ENCODE peak calls at places on chromosomes 1 and 21, in six cellular contexts. Q is substantia nigra; R is stimulated activated effector memory CD8-positive, alpha-beta T cell treated with anti-CD3 and anti-CD28 coated beads, Interleukin-12 subunit alpha, Interleukin-12 subunit beta, amount 100 ng/mL, for 72 hours; X is psoas muscle; Y is left kidney; C is HFFc6. A is an unnamed sample.

GRCh38 chr1:15902882-15903281 is 55.4 kb downstream of the SPEN start:
- DNase-seq in Q (no peak), R (no peak), X (no peak), Y (no peak), C (peak), A (no peak)

GRCh38 chr1:79517425-79518219 is 511.1 kb upstream of the ADGRL4 start:
- DNase-seq in Q (no peak), R (no peak), X (no peak), Y (no peak), C (no peak), A (no peak)

GRCh38 chr1:11943619-11944018 is 9.1 kb downstream of the PLOD1 start:
- DNase-seq in Q (no peak), R (no peak), X (no peak), Y (no peak), C (no peak), A (no peak)

GRCh38 chr1:205998457-205999241 is 4.5 kb downstream of the RAB7B start:
- DNase-seq in Q (peak), R (no peak), X (no peak), Y (peak), C (no peak), A (no peak)

GRCh38 chr21:42319851-42320602 is 4.8 kb upstream of the TFF3 start:
- DNase-seq in Q (no peak), R (no peak), X (no peak), Y (no peak), C (no peak), A (no peak)

GRCh38 chr21:37734846-37735245 is 181.4 kb downstream of the KCNJ6 start:
- DNase-seq in Q (no peak), R (no peak), X (no peak), Y (no peak), C (no peak), A (no peak)

GRCh38 chr1:20278692-20279130 is 12.0 kb upstream of the VWA5B1 start:
- DNase-seq in Q (no peak), R (no peak), X (no peak), Y (peak), C (no peak), A (no peak)

GRCh38 chr1:24745711-24746582 is 700 bp downstream of the CLIC4 start:
- DNase-seq in Q (no peak), R (no peak), X (peak), Y (peak), C (peak), A (no peak)

GRCh38 chr1:8015036-8015808 is 10.9 kb downstream of the ERRFI1 start:
- DNase-seq in Q (peak), R (peak), X (no peak), Y (peak), C (peak), A (no peak)

GRCh38 chr1:28160677-28161328 is 15.7 kb downstream of the PTAFR start:
- DNase-seq in Q (no peak), R (no peak), X (no peak), Y (no peak), C (peak), A (no peak)

GRCh38 chr1:23169727-23170335 is 1.2 kb upstream of the LUZP1 start:
- DNase-seq in Q (peak), R (no peak), X (peak), Y (peak), C (peak), A (no peak)

GRCh38 chr1:30316056-30316455 is 407.3 kb downstream of the MATN1 start:
- DNase-seq in Q (no peak), R (no peak), X (no peak), Y (no peak), C (no peak), A (no peak)

GRCh38 chr21:27536319-27536718 is 569.4 kb upstream of the ADAMTS5 start:
- DNase-seq in Q (no peak), R (no peak), X (no peak), Y (no peak), C (peak), A (no peak)

GRCh38 chr1:26666855-26667254 is 29.0 kb upstream of the ARID1A start:
- DNase-seq in Q (no peak), R (no peak), X (no peak), Y (no peak), C (no peak), A (no peak)